ENCODE peak calls at places on chromosome 22, in eight cellular contexts. Z is A549, M is IMR-90, I is testis, F is Peyer's patch, C is heart left ventricle, P is uterus, Y is spleen. H is an unnamed sample.

GRCh38 chr22:41709341-41709740 is 10.0 kb downstream of the MEI1 start:
- DNase-seq in Z (no peak), M (no peak), I (no peak), F (no peak), C (no peak), P (no peak), Y (no peak), H (no peak)

GRCh38 chr22:49867303-49868250 is 13.9 kb downstream of the ZBED4 start:
- DNase-seq in Z (no peak), M (no peak), I (no peak), F (no peak), C (no peak), P (no peak), Y (peak; percentile 40), H (no peak)

GRCh38 chr22:23094695-23095466 is 24.6 kb downstream of the GNAZ start:
- DNase-seq in Z (no peak), M (no peak), I (no peak), F (no peak), C (no peak), P (no peak), Y (no peak), H (no peak)

GRCh38 chr22:19886605-19887250 is 32.1 kb upstream of the GNB1L start:
- DNase-seq in Z (no peak), M (peak; percentile 61), I (no peak), F (peak; percentile 51), C (no peak), P (peak; percentile 12), Y (peak; percentile 91), H (no peak)

GRCh38 chr22:50323900-50324299 is 2.9 kb downstream of the DENND6B start:
- DNase-seq in Z (no peak), M (no peak), I (no peak), F (no peak), C (no peak), P (no peak), Y (no peak), H (no peak)

GRCh38 chr22:41998361-41999261 is at the start of gene WBP2NL:
- DNase-seq in Z (peak; percentile 78), M (peak; percentile 51), I (peak; percentile 94), F (peak; percentile 95), C (peak; percentile 82), P (peak; percentile 55), Y (peak; percentile 96), H (peak; percentile 85)

GRCh38 chr22:23526588-23527315 is 53.3 kb downstream of the IGLL1 start:
- DNase-seq in Z (no peak), M (no peak), I (no peak), F (no peak), C (no peak), P (no peak), Y (peak; percentile 52), H (peak; percentile 44)

GRCh38 chr22:36936362-36937116 is 23.1 kb downstream of the CSF2RB start:
- DNase-seq in Z (no peak), M (no peak), I (no peak), F (no peak), C (no peak), P (no peak), Y (no peak), H (no peak)

GRCh38 chr22:42844756-42845155 is 12.3 kb downstream of the ARFGAP3 start:
- DNase-seq in Z (no peak), M (peak; percentile 39), I (no peak), F (no peak), C (no peak), P (no peak), Y (no peak), H (no peak)

GRCh38 chr22:23156286-23156685 is 11.0 kb downstream of the RAB36 start:
- DNase-seq in Z (no peak), M (no peak), I (no peak), F (no peak), C (no peak), P (no peak), Y (peak; percentile 74), H (no peak)

GRCh38 chr22:20413217-20414058 is 19.5 kb downstream of the ZNF74 start:
- DNase-seq in Z (no peak), M (no peak), I (no peak), F (no peak), C (no peak), P (no peak), Y (peak; percentile 23), H (no peak)

GRCh38 chr22:30941363-30941740 is 27.2 kb downstream of the MORC2 start:
- DNase-seq in Z (no peak), M (no peak), I (no peak), F (no peak), C (no peak), P (no peak), Y (no peak), H (no peak)

GRCh38 chr22:19879248-19879575 is 24.5 kb upstream of the GNB1L start:
- DNase-seq in Z (no peak), M (no peak), I (no peak), F (no peak), C (no peak), P (peak; percentile 8), Y (peak; percentile 64), H (no peak)

GRCh38 chr22:23709107-23709506 is 18.3 kb downstream of the RGL4 start:
- DNase-seq in Z (no peak), M (peak; percentile 59), I (no peak), F (no peak), C (no peak), P (no peak), Y (no peak), H (no peak)

GRCh38 chr22:20268350-20269012 is 363 bp upstream of the RTN4R start:
- DNase-seq in Z (peak; percentile 7), M (peak; percentile 19), I (peak; percentile 47), F (peak; percentile 40), C (peak; percentile 53), P (peak; percentile 41), Y (peak; percentile 90), H (peak; percentile 77)

GRCh38 chr22:28438183-28438778 is 241.4 kb downstream of the TTC28 start:
- DNase-seq in Z (no peak), M (no peak), I (no peak), F (no peak), C (no peak), P (no peak), Y (no peak), H (no peak)

GRCh38 chr22:28442264-28442950 is 237.2 kb downstream of the TTC28 start:
- DNase-seq in Z (no peak), M (peak; percentile 69), I (peak; percentile 85), F (peak; percentile 32), C (peak; percentile 85), P (peak; percentile 69), Y (peak; percentile 90), H (peak; percentile 84)

GRCh38 chr22:28442951-28443876 is 236.4 kb downstream of the TTC28 start:
- DNase-seq in Z (no peak), M (peak; percentile 76), I (peak; percentile 87), F (no peak), C (peak; percentile 76), P (peak; percentile 67), Y (peak; percentile 78), H (peak; percentile 81)

GRCh38 chr22:28441720-28442263 is 237.8 kb downstream of the TTC28 start:
- DNase-seq in Z (no peak), M (no peak), I (peak; percentile 26), F (no peak), C (no peak), P (no peak), Y (no peak), H (peak; percentile 27)

GRCh38 chr22:28440517-28441366 is 238.9 kb downstream of the TTC28 start:
- DNase-seq in Z (no peak), M (peak; percentile 80), I (no peak), F (no peak), C (no peak), P (no peak), Y (no peak), H (no peak)
- H3K27ac ChIP-seq in Z (no peak overlapping the region), M (no peak overlapping the region), I (peak overlapping the region; percentile 42), F (no peak overlapping the region), C (no peak overlapping the region), P (peak overlapping the region; percentile 87), Y (no peak overlapping the region), H (no peak overlapping the region)

DNA sequence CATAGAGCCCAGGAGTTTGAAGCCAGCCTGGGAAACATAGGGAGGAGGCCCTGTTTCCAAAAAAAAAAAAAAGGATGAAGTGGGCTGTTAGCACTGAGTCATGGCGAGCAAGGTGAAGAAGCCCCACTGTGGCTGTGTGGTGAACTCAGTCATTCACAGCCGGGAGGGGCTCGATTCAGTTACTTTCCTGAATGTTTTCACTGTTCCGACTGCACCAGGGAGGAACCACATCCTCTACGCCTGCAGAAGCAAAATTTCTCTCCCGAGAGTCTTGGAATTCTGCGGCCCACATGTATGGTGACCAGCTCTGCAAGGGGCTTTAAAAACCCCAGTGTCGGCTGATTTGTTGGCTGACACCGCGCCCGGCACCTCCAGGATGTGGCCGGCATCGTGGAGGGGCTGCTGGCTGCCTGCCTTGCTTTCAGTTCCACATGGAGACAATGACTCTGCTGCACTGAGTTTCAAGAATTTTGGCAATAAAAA is 27.8 kb upstream of the GRAMD4 start:
- DNase-seq in Z (no peak), M (peak; percentile 71), I (no peak), F (peak; percentile 80), C (peak; percentile 75), P (no peak), Y (peak; percentile 92), H (peak; percentile 46)
- TF ChIP-seq POLR2A in Z (no peak), M (no peak), I (no peak), F (no peak), C (no peak), P (no peak), Y (no peak), H (no peak)

GRCh38 chr22:29006346-29006745 is 55.3 kb downstream of the C22orf31 start:
- DNase-seq in Z (no peak), M (no peak), I (no peak), F (no peak), C (no peak), P (no peak), Y (no peak), H (no peak)

GRCh38 chr22:29012923-29013322 is 48.7 kb downstream of the C22orf31 start:
- DNase-seq in Z (no peak), M (no peak), I (no peak), F (no peak), C (no peak), P (no peak), Y (no peak), H (no peak)

GRCh38 chr22:29011868-29012428 is 49.7 kb downstream of the C22orf31 start:
- DNase-seq in Z (no peak), M (no peak), I (no peak), F (no peak), C (no peak), P (no peak), Y (no peak), H (no peak)

GRCh38 chr22:29011200-29011867 is 50.3 kb downstream of the C22orf31 start:
- DNase-seq in Z (no peak), M (no peak), I (no peak), F (no peak), C (no peak), P (no peak), Y (no peak), H (peak; percentile 54)

DNA sequence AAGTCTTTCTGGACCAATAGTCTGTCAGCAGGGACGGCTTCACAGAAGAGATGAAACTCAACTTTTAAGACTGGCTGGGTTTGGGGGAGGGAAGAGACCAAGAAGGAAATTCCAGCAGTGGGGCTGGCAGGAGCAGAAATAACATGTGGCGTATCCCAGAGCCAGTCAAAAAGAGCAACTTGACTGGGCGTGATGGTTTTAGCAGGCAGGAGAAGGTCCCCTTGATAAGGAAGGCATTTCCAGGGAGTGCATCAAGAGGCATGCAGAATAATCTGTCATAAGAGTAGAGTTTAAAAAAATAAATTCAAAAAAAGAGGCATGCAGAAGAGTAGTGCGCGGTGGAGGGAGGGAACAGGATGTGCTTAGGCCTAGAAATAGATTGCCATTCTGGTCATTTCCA is 52.5 kb downstream of the C22orf31 start:
- DNase-seq in Z (no peak), M (no peak), I (no peak), F (no peak), C (no peak), P (no peak), Y (no peak), H (no peak)
- H3K27ac ChIP-seq in Z (no peak overlapping the region), M (no peak overlapping the region), I (no peak overlapping the region), F (no peak overlapping the region), C (peak overlapping the region; percentile 28), P (no peak overlapping the region), Y (no peak overlapping the region), H (peak overlapping the region; percentile 19)

GRCh38 chr22:35350539-35351503 is 30.1 kb upstream of the HMOX1 start:
- DNase-seq in Z (peak; percentile 85), M (peak; percentile 89), I (peak; percentile 92), F (peak; percentile 88), C (peak; percentile 94), P (peak; percentile 93), Y (peak; percentile 97), H (peak; percentile 95)
- TF ChIP-seq POLR2A in Z (peak; percentile 57), M (peak; percentile 60), I (no peak), F (no peak), C (peak; percentile 48), P (peak; percentile 39), Y (no peak), H (no peak)

H was measured in thyroid gland.